ENCODE peak calls at places on chromosome X, in seven cellular contexts. V is mesenchymal stem cell, E is adrenal gland, K is pancreas, N is MM.1S, M is WERI-Rb-1, P is endodermal cell. W is an unnamed sample. For H3K36me3, the result is how much of the 10 kb centered on the place peaks cover.

GRCh38 chrX:56343231-56343630 is 111.1 kb downstream of the KLF8 start:
- DNase-seq in V (no peak), E (no peak), K (no peak), N (no peak), M (no peak), P (no peak), W (no peak)

GRCh38 chrX:123184858-123185251 is 777 bp downstream of the GRIA3 start:
- DNase-seq in V (peak), E (peak), K (no peak), N (no peak), M (peak), P (peak), W (peak)

GRCh38 chrX:45557390-45557789 is 356.7 kb upstream of the DIPK2B start:
- DNase-seq in V (peak), E (no peak), K (no peak), N (no peak), M (no peak), P (no peak), W (no peak)

GRCh38 chrX:46547857-46548256 is 2.6 kb upstream of the ZNF674 start:
- DNase-seq in V (peak), E (no peak), K (no peak), N (no peak), M (no peak), P (no peak), W (no peak)

GRCh38 chrX:23493941-23494374 is 159.3 kb downstream of the PTCHD1 start:
- DNase-seq in V (no peak), E (no peak), K (peak), N (peak), M (no peak), P (no peak), W (no peak)

GRCh38 chrX:110015027-110015426 is 12.1 kb downstream of the TMEM164 start:
- DNase-seq in V (no peak), E (no peak), K (no peak), N (no peak), M (no peak), P (no peak), W (no peak)

GRCh38 chrX:31870267-31870666 is 798.4 kb upstream of the FTHL17 start:
- DNase-seq in V (no peak), E (no peak), K (no peak), N (no peak), M (no peak), P (no peak), W (no peak)

GRCh38 chrX:29478336-29479069 is 736.9 kb upstream of the MAGEB2 start:
- DNase-seq in V (peak), E (no peak), K (peak), N (peak), M (peak), P (peak), W (peak)

GRCh38 chrX:134525086-134525792 is 65.3 kb downstream of the HPRT1 start:
- DNase-seq in V (peak), E (no peak), K (no peak), N (no peak), M (no peak), P (no peak), W (no peak)

GRCh38 chrX:97074400-97074799 is 190.7 kb downstream of the RPA4 start:
- DNase-seq in V (no peak), E (no peak), K (no peak), N (no peak), M (no peak), P (no peak), W (no peak)

GRCh38 chrX:13167444-13168207 is 123.2 kb upstream of the FAM9C start:
- DNase-seq in V (peak), E (no peak), K (no peak), N (no peak), M (no peak), P (no peak), W (no peak)

GRCh38 chrX:47558436-47558835 is 2.6 kb upstream of the ARAF start:
- DNase-seq in V (no peak), E (no peak), K (no peak), N (no peak), M (no peak), P (no peak), W (no peak)
- H3K36me3 ChIP-seq in V (under half), E (under half), K (under half), N (under half), M (under half), P (under half), W (under half)

GRCh38 chrX:154350429-154351182 is 23.8 kb downstream of the FLNA start:
- DNase-seq in V (no peak), E (no peak), K (no peak), N (no peak), M (no peak), P (no peak), W (no peak)

GRCh38 chrX:154353172-154353843 is 21.1 kb downstream of the FLNA start:
- DNase-seq in V (no peak), E (no peak), K (no peak), N (no peak), M (no peak), P (no peak), W (no peak)

GRCh38 chrX:154352466-154352865 is 22.0 kb downstream of the FLNA start:
- DNase-seq in V (no peak), E (no peak), K (no peak), N (no peak), M (no peak), P (no peak), W (no peak)

GRCh38 chrX:154351183-154352011 is 23.0 kb downstream of the FLNA start:
- DNase-seq in V (no peak), E (no peak), K (no peak), N (no peak), M (no peak), P (no peak), W (peak)

GRCh38 chrX:154352012-154352401 is 22.4 kb downstream of the FLNA start:
- DNase-seq in V (no peak), E (no peak), K (no peak), N (no peak), M (no peak), P (no peak), W (no peak)
- H3K36me3 ChIP-seq in V (half or more), E (half or more), K (under half), N (under half), M (half or more), P (half or more), W (under half)

GRCh38 chrX:133350751-133351150 is 64.5 kb downstream of the GPC4 start:
- DNase-seq in V (peak), E (peak), K (no peak), N (no peak), M (no peak), P (no peak), W (no peak)
- H3K36me3 ChIP-seq in V (under half), E (under half), K (under half), N (under half), M (under half), P (under half), W (under half)

GRCh38 chrX:15814811-15815210 is 24.5 kb downstream of the ZRSR2 start:
- DNase-seq in V (no peak), E (no peak), K (no peak), N (no peak), M (no peak), P (no peak), W (no peak)
- H3K36me3 ChIP-seq in V (under half), E (under half), K (under half), N (under half), M (half or more), P (under half), W (under half)

DNA sequence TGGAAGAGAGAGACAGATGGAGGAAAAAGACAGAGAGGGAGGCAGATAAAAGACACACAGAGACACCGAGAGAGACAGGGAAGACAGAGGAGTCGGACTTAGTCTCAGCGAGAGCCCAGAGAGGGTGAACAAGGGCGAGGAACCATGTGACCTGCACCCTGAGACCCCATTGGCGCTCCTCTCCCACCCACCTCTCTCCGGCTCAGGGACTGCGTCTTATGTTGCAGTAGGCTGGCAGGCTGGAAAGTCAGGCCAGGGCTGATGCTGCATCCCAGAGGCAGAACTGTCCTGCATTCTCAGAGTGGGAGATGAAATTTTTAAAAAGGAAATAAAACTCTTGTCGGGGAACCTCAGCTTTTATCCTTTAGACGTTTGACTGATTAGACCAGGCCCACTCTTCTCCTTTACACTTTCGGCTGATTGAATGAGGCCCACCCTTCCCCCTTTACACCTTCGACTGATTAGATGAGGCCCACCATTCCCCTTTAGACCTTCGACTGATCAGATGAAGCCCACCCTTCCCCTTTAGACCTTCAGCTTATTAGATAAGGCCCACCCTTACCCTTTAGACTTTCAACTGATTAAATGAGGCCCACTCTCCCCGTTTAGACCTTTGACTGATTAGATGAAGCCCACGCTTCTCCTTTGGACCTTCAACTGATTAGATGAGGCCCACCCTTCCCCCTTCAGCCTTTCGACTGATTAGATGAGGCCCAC is 29.5 kb upstream of the IL3RA start:
- DNase-seq in V (no peak), E (no peak), K (no peak), N (no peak), M (no peak), P (no peak), W (peak)
- H3K36me3 ChIP-seq in V (under half), E (under half), K (under half), N (under half), M (under half), P (under half), W (under half)

DNA sequence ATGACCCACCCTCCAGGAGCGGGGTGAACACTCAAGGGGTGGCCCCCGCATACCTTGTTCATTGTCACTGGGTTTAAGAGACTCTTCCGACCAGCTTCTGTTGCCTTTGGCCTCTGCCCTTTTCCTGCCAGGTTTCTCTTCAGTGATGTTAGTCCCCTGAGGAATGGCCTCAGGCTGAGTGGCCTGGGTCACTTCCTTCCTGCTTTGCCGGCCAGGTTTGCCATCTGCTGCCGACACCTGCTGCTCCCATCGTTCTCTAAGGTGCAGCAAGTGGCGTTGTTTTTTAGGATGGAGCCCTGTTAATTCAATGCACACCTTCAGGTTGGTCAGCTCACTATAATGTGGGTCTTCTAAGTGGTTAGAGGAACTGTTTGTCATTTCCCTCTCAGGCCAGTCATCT is 34.2 kb downstream of the BCOR start:
- DNase-seq in V (no peak), E (no peak), K (peak), N (no peak), M (no peak), P (no peak), W (peak)
- H3K36me3 ChIP-seq in V (half or more), E (under half), K (under half), N (under half), M (half or more), P (half or more), W (under half)